ENCODE peak calls at places on chromosomes 11 and 22, in four cellular contexts. V is Caki2, U is NCI-H2029, W is Peyer's patch. N is an unnamed sample.

GRCh38 chr11:14101388-14101787 is 138.9 kb downstream of the SPON1 start:
- DNase-seq in V (no peak), U (no peak), W (no peak), N (no peak)

GRCh38 chr11:126892781-126893180 is 107.8 kb downstream of the KIRREL3 start:
- DNase-seq in V (no peak), U (no peak), W (no peak), N (no peak)

GRCh38 chr11:34653851-34654490 is 33.1 kb downstream of the EHF start:
- DNase-seq in V (peak), U (peak), W (peak), N (no peak)

GRCh38 chr11:96127596-96127959 is 203.7 kb upstream of the MTMR2 start:
- DNase-seq in V (no peak), U (no peak), W (no peak), N (no peak)

GRCh38 chr11:131356201-131356600 is 14.2 kb upstream of the NTM start:
- DNase-seq in V (peak), U (no peak), W (no peak), N (no peak)

GRCh38 chr11:17421781-17422180 is 33.3 kb upstream of the KCNJ11 start:
- DNase-seq in V (no peak), U (no peak), W (no peak), N (no peak)

GRCh38 chr11:6667733-6668374 is 12.2 kb upstream of the DCHS1 start:
- DNase-seq in V (no peak), U (no peak), W (no peak), N (no peak)

GRCh38 chr22:29275819-29276565 is 7.9 kb downstream of the EWSR1 start:
- DNase-seq in V (peak), U (no peak), W (no peak), N (no peak)

GRCh38 chr11:25529572-25529971 is 802.4 kb upstream of the ANO3 start:
- DNase-seq in V (no peak), U (no peak), W (no peak), N (no peak)

GRCh38 chr11:130408901-130409300 is 19.5 kb downstream of the ADAMTS8 start:
- DNase-seq in V (no peak), U (no peak), W (no peak), N (no peak)

GRCh38 chr11:112523917-112524316 is 263.3 kb upstream of the PLET1 start:
- DNase-seq in V (no peak), U (no peak), W (no peak), N (no peak)

GRCh38 chr11:69436041-69436982 is 45.2 kb upstream of the LINC01488 start:
- DNase-seq in V (no peak), U (no peak), W (peak), N (no peak)

GRCh38 chr22:44407404-44408226 is 90.4 kb downstream of the RTL6 start:
- DNase-seq in V (no peak), U (no peak), W (peak), N (no peak)

GRCh38 chr11:41954034-41954433 is 494.6 kb upstream of the LRRC4C start:
- DNase-seq in V (peak), U (no peak), W (no peak), N (no peak)

GRCh38 chr11:26587073-26587472 is 15.0 kb upstream of the MUC15 start:
- DNase-seq in V (no peak), U (no peak), W (no peak), N (no peak)